ENCODE peak calls at places on chromosomes 2 and 18, in six cellular contexts. F is lower lobe of right lung; A is activated naive CD4-positive, alpha-beta T cell treated with anti-CD3 and anti-CD28 coated beads, Interleukin-2, amount 50 U/mL, for 16 hours; K is T follicular helper cell; W is lung microvascular endothelial cell; Y is stimulated activated CD4-positive, alpha-beta T cell treated with anti-CD3 and anti-CD28 coated beads, Interleukin-2, amount 100 ng/mL, for 48 hours. L is an unnamed sample.

GRCh38 chr2:1069847-1070246 is 119.2 kb downstream of the SNTG2 start:
- DNase-seq in A (no peak), K (no peak), W (no peak), F (no peak), Y (no peak), L (no peak)

GRCh38 chr18:49814147-49814499 is 790 bp upstream of the ACAA2 start:
- DNase-seq in Y (peak), K (no peak), F (no peak), W (peak), A (no peak), L (no peak)

GRCh38 chr18:26103579-26103978 is 13.2 kb upstream of the SS18 start:
- DNase-seq in K (peak), F (no peak), W (no peak), Y (peak), A (peak), L (no peak)

GRCh38 chr2:230161180-230161579 is 58.6 kb downstream of the SP110 start:
- DNase-seq in W (no peak), Y (no peak), K (no peak), A (no peak), F (no peak), L (peak)

GRCh38 chr18:34971313-34971712 is 69.9 kb upstream of the MAPRE2 start:
- DNase-seq in A (no peak), Y (no peak), W (no peak), K (no peak), F (no peak), L (no peak)

GRCh38 chr2:28507806-28508764 is 12.2 kb downstream of the PLB1 start:
- DNase-seq in Y (peak), F (no peak), W (no peak), A (no peak), K (no peak), L (no peak)

GRCh38 chr2:137865954-137866540 is 98.2 kb upstream of the HNMT start:
- DNase-seq in Y (peak), K (peak), A (peak), W (peak), F (no peak), L (no peak)

GRCh38 chr18:156514-157230 is 1.7 kb upstream of the USP14 start:
- DNase-seq in W (no peak), A (no peak), F (no peak), K (no peak), Y (no peak), L (no peak)

GRCh38 chr2:226712941-226713340 is 86.7 kb downstream of the IRS1 start:
- DNase-seq in K (no peak), Y (no peak), W (no peak), F (no peak), A (no peak), L (no peak)

GRCh38 chr18:23237524-23238151 is 102.4 kb downstream of the CABLES1 start:
- DNase-seq in F (peak), K (no peak), A (peak), W (peak), Y (peak), L (no peak)

GRCh38 chr2:231387904-231388724 is 7.4 kb upstream of the B3GNT7 start:
- DNase-seq in K (no peak), A (no peak), Y (no peak), W (peak), F (peak), L (no peak)

GRCh38 chr2:46555011-46555410 is 75.6 kb downstream of the TMEM247 start:
- DNase-seq in A (peak), Y (no peak), W (no peak), K (no peak), F (no peak), L (no peak)

GRCh38 chr2:16665746-16666452 is at the start of gene CYRIA:
- DNase-seq in W (peak), A (peak), K (peak), Y (peak), F (peak), L (no peak)